ENCODE peak calls at places on chromosomes 7 and 10, in six cellular contexts. C, V, K, E, R and T are unnamed samples.

GRCh38 chr7:1781369-1781768 is 111.3 kb downstream of the ELFN1 start:
- DNase-seq in C (no peak), V (no peak), K (no peak), E (no peak), R (no peak), T (no peak)

GRCh38 chr7:30894866-30895408 is 16.7 kb upstream of the AQP1 start:
- DNase-seq in C (no peak), V (no peak), K (no peak), E (no peak), R (no peak), T (no peak)

GRCh38 chr10:112045885-112046284 is 137.7 kb downstream of the GPAM start:
- DNase-seq in C (no peak), V (no peak), K (no peak), E (no peak), R (no peak), T (no peak)

GRCh38 chr7:118870187-118870586 is 645.7 kb downstream of the ANKRD7 start:
- DNase-seq in C (no peak), V (no peak), K (no peak), E (no peak), R (no peak), T (no peak)

GRCh38 chr10:46077616-46078268 is 31.7 kb upstream of the MSMB start:
- DNase-seq in C (no peak), V (no peak), K (no peak), E (no peak), R (no peak), T (no peak)

GRCh38 chr7:53491041-53491440 is 455.6 kb downstream of the POM121L12 start:
- DNase-seq in C (no peak), V (no peak), K (no peak), E (no peak), R (no peak), T (no peak)

GRCh38 chr10:44056947-44057811 is 327.7 kb downstream of the CXCL12 start:
- DNase-seq in C (no peak), V (no peak), K (peak), E (no peak), R (no peak), T (no peak)

GRCh38 chr10:37856881-37857286 is 526 bp downstream of the ZNF248 start:
- DNase-seq in C (peak), V (peak), K (no peak), E (no peak), R (no peak), T (peak)

GRCh38 chr7:141156446-141156845 is 82.6 kb downstream of the TMEM178B start:
- DNase-seq in C (no peak), V (no peak), K (no peak), E (no peak), R (no peak), T (no peak)

GRCh38 chr10:59880976-59881510 is 25.3 kb downstream of the CCDC6 start:
- DNase-seq in C (no peak), V (no peak), K (no peak), E (no peak), R (peak), T (no peak)

GRCh38 chr7:30074422-30075030 is 46.3 kb downstream of the PLEKHA8 start:
- DNase-seq in C (no peak), V (no peak), K (no peak), E (no peak), R (no peak), T (no peak)

GRCh38 chr10:96850825-96851224 is 18.7 kb downstream of the LCOR start:
- DNase-seq in C (no peak), V (peak), K (no peak), E (no peak), R (no peak), T (no peak)

GRCh38 chr7:45691155-45691656 is 117.0 kb downstream of the ADCY1 start:
- DNase-seq in C (peak), V (no peak), K (no peak), E (no peak), R (no peak), T (no peak)

GRCh38 chr7:105810556-105810955 is 65.8 kb downstream of the ATXN7L1 start:
- DNase-seq in C (no peak), V (no peak), K (no peak), E (no peak), R (no peak), T (no peak)

GRCh38 chr10:132975976-132976682 is 33.8 kb upstream of the CFAP46 start:
- DNase-seq in C (no peak), V (no peak), K (peak), E (peak), R (no peak), T (no peak)

GRCh38 chr7:134462337-134462925 is 3.5 kb upstream of the AKR1B1 start:
- DNase-seq in C (no peak), V (no peak), K (no peak), E (no peak), R (no peak), T (no peak)

DNA sequence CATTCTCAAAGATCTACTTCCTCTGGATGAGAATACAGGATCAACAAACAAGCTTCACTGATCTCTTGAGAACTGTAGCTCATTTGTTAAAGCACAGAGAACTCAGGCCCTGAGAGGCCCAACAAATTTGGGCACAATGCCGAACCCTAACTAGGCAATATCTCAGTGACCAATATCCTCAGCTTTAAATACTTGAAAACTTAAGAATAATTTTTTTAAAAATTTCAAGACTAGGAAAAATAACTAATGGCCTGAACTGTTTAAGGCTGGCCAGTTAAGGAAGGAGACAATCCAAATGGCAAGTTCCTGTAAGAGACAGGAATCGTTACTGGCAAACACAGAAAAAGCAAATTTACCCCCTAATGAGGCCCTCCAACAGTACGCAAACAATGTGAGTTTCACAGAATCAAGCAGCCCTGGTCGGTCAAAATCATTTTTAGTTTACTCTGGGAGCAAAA is 39.7 kb downstream of the NT5C2 start:
- DNase-seq in C (no peak), V (no peak), K (no peak), E (no peak), R (no peak), T (no peak)
- TF ChIP-seq POLR2A in C (no peak), V (no peak), K (no peak), E (no peak), R (no peak), T (no peak)

GRCh38 chr10:104255244-104255981 is 721 bp downstream of the GSTO1 start:
- DNase-seq in C (no peak), V (peak), K (no peak), E (no peak), R (no peak), T (peak)
- TF ChIP-seq POLR2A in C (no peak), V (no peak), K (peak), E (peak), R (no peak), T (no peak)

DNA sequence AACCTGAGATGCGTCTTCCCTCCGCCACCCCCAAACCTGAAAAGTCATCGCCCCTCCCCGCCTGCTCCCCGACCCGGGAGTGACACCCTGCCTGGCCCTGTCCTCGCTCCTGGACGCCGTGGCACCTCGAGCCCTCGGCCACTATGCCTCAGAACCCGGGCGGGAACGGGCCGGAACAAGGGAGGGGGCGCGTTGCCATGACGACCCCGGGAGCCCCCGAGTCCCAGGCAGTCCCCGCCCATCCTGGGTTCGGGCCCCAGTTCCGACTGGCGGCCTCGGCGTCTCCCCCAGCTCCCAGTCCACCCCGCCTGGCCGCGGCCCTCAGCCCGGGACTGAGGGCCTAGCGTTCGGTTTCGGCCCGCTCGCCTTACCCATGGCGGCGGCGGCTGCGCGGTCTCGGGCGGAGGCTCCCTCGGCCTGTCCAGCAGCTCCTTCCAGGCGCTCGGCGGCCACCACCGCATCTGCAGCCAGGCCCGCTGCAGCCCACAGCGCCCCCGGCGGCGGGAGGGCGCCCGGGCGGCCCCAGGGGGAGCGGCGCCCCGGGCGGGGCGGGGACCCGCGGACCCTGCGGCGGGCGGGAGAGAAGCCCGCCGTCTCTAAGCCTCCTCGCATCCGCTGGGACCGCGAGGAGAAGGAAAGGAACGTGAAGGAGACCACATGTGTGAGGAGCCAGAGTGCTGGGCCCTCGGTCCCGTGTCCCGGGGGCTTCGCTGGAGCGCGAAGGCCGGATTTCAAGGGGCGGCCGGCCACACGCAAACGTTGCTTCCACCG is at the start of gene RUFY2:
- DNase-seq in C (peak), V (peak), K (peak), E (peak), R (peak), T (peak)
- TF ChIP-seq POLR2A in C (no peak), V (no peak), K (peak), E (peak), R (peak), T (peak)

GRCh38 chr7:103379270-103379975 is 32.0 kb downstream of the PSMC2 start:
- DNase-seq in C (no peak), V (no peak), K (no peak), E (no peak), R (no peak), T (no peak)
- TF ChIP-seq POLR2A in C (no peak), V (no peak), K (no peak), E (no peak), R (no peak), T (no peak)

DNA sequence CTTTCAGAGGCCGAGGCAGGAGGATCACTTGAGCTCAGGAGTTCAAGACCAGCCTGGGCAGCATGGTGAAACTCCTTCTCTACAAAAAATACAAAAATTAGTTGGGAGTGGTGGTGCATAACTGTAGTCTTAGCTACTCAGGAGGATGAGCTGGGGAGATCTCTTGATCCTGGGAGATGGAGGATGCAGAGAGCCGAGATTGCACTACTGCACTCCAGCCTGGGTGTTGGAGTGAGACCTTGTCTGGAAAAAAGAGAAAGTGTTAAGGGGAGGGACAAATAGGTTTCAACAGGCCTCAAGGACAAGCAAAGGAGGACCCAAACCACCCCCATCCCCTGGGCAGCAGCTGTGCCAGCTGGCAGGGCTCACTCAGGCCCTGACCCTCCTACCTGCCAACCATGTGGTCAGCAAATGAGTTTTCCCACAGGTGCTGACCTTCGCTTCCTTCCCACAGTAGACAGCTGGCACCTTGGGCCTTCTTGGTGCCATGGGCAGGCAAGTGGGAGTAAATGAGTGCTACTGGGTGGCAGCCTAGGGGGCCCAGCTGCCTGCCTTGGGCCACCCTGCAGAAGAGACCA is 5.5 kb upstream of the PNLIPRP2 start:
- DNase-seq in C (no peak), V (no peak), K (no peak), E (no peak), R (no peak), T (no peak)
- TF ChIP-seq POLR2A in C (no peak), V (no peak), K (no peak), E (no peak), R (no peak), T (no peak)